ENCODE peak calls at places on chromosomes 3 and 15, in nine cellular contexts. L, W, F, N, V, I, X, D and T are unnamed samples.

GRCh38 chr3:68631810-68632545 is 300.4 kb downstream of the TAFA4 start:
- DNase-seq in N (peak), W (no peak), X (no peak), D (no peak), V (no peak), F (no peak), L (no peak), I (no peak), T (no peak)

GRCh38 chr3:11764931-11765363 is 81.7 kb downstream of the TAMM41 start:
- DNase-seq in V (peak), X (no peak), D (peak), L (peak), W (no peak), F (no peak), I (no peak), N (no peak), T (no peak)

GRCh38 chr3:115790759-115791158 is 167.4 kb downstream of the GAP43 start:
- DNase-seq in W (no peak), L (peak), D (peak), X (no peak), F (no peak), I (peak), N (no peak), V (peak), T (no peak)

GRCh38 chr3:59425371-59425770 is 375.5 kb upstream of the CFAP20DC start:
- DNase-seq in X (no peak), W (no peak), F (no peak), I (no peak), L (peak), N (no peak), D (no peak), V (peak), T (peak)

GRCh38 chr15:75720787-75721461 is 8.3 kb upstream of the CSPG4 start:
- DNase-seq in I (no peak), L (no peak), D (peak), X (peak), V (peak), N (no peak), F (no peak), W (peak), T (no peak)

GRCh38 chr3:147351301-147351700 is 55.0 kb downstream of the ZIC4 start:
- DNase-seq in X (no peak), D (no peak), L (no peak), N (no peak), I (no peak), F (no peak), W (no peak), V (no peak), T (no peak)

GRCh38 chr3:114624047-114624445 is 330.2 kb downstream of the TIGIT start:
- DNase-seq in L (peak), D (no peak), F (no peak), I (no peak), N (no peak), V (peak), W (peak), X (no peak), T (peak)

GRCh38 chr3:99783009-99783573 is 34.6 kb upstream of the CMSS1 start:
- DNase-seq in X (no peak), L (peak), D (no peak), I (no peak), N (no peak), V (peak), F (no peak), W (no peak), T (no peak)

GRCh38 chr15:71066983-71067382 is 48.3 kb upstream of the THSD4 start:
- DNase-seq in X (no peak), L (peak), F (no peak), D (no peak), N (no peak), V (no peak), W (no peak), I (no peak), T (no peak)

GRCh38 chr15:96066852-96067490 is 263.5 kb upstream of the NR2F2 start:
- DNase-seq in I (no peak), V (no peak), X (no peak), L (no peak), D (no peak), N (no peak), W (no peak), F (no peak), T (no peak)

GRCh38 chr3:63015614-63016016 is 140.4 kb upstream of the CADPS start:
- DNase-seq in L (no peak), X (peak), N (peak), D (no peak), V (no peak), W (no peak), I (no peak), F (no peak), T (no peak)

GRCh38 chr3:126353694-126354321 is 3.4 kb downstream of the KLF15 start:
- DNase-seq in L (no peak), W (no peak), V (no peak), F (no peak), X (no peak), I (no peak), D (no peak), N (no peak), T (peak)